ENCODE peak calls at places on chromosomes 5 and 9, in six cellular contexts. U is HepG2, C is sigmoid colon, S is GM12878, V is H1, F is stomach. E is an unnamed sample.

GRCh38 chr5:38154615-38155204 is 103.6 kb upstream of the EGFLAM start:
- DNase-seq in U (peak; percentile 29), C (no peak), S (peak; percentile 0), V (no peak), F (no peak), E (no peak)

GRCh38 chr9:70398145-70398556 is 16.3 kb downstream of the KLF9 start:
- DNase-seq in U (no peak), C (no peak), S (peak; percentile 55), V (no peak), F (no peak), E (no peak)

GRCh38 chr5:62466228-62466627 is 53.7 kb downstream of the IPO11 start:
- DNase-seq in U (no peak), C (no peak), S (no peak), V (no peak), F (no peak), E (no peak)

GRCh38 chr9:86034863-86035734 is 64.3 kb downstream of the GOLM1 start:
- DNase-seq in U (peak; percentile 32), C (no peak), S (no peak), V (peak; percentile 49), F (peak; percentile 64), E (peak; percentile 43)

GRCh38 chr9:122096620-122097415 is 3.7 kb upstream of the TTLL11 start:
- DNase-seq in U (no peak), C (no peak), S (no peak), V (no peak), F (no peak), E (no peak)

GRCh38 chr5:72093824-72094223 is 13.5 kb upstream of the MAP1B start:
- DNase-seq in U (no peak), C (no peak), S (peak; percentile 13), V (no peak), F (no peak), E (no peak)

GRCh38 chr5:149128023-149128875 is 13.0 kb upstream of the ABLIM3 start:
- DNase-seq in U (no peak), C (no peak), S (no peak), V (no peak), F (no peak), E (no peak)

GRCh38 chr9:80699551-80699998 is 989.8 kb downstream of the TLE1 start:
- DNase-seq in U (no peak), C (no peak), S (no peak), V (no peak), F (no peak), E (no peak)

GRCh38 chr9:5799314-5799713 is 33.6 kb downstream of the ERMP1 start:
- DNase-seq in U (peak; percentile 28), C (no peak), S (no peak), V (no peak), F (no peak), E (no peak)

GRCh38 chr9:78300209-78300608 is 3.3 kb downstream of the PSAT1 start:
- DNase-seq in U (peak; percentile 31), C (no peak), S (no peak), V (no peak), F (no peak), E (no peak)

GRCh38 chr9:130143279-130143893 is 28.8 kb upstream of the NCS1 start:
- DNase-seq in U (no peak), C (no peak), S (no peak), V (no peak), F (no peak), E (peak; percentile 41)

GRCh38 chr5:127010362-127010761 is 20.0 kb downstream of the MARCHF3 start:
- DNase-seq in U (no peak), C (no peak), S (no peak), V (no peak), F (no peak), E (no peak)

GRCh38 chr9:93807166-93808013 is 147.8 kb downstream of the BARX1 start:
- DNase-seq in U (no peak), C (no peak), S (no peak), V (no peak), F (no peak), E (peak; percentile 41)

GRCh38 chr5:113896789-113897188 is 383.3 kb downstream of the YTHDC2 start:
- DNase-seq in U (no peak), C (no peak), S (no peak), V (no peak), F (no peak), E (no peak)

GRCh38 chr5:154429341-154429740 is 16.5 kb upstream of the SAP30L start:
- DNase-seq in U (no peak), C (no peak), S (no peak), V (no peak), F (no peak), E (no peak)

DNA sequence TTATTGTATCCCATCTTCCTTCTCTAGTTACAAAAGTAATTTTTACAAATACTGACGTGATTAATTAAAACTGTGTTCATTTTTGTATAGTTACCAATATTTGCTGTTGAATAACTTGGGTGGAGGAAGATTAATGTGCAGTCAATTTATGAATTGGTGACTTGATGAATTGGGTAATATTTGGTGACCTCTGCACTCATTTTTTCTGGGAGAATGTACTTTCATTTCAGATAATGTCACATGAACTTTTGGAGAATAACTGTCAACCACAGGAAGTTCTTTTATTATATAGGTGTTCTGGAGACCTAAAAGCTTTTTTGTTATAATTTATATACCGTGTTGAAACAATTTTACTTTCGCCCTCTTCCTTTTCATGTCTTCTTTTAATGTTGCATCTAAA is 26.4 kb upstream of the FKTN start:
- DNase-seq in U (no peak), C (no peak), S (no peak), V (no peak), F (no peak), E (no peak)
- TF ChIP-seq POLR2AphosphoS5 in U (no peak), C (no peak), S (no peak), V (no peak), F (no peak), E (no peak)

GRCh38 chr9:133188006-133188842 is 20.8 kb downstream of the OBP2B start:
- DNase-seq in U (peak; percentile 42), C (peak; percentile 40), S (no peak), V (no peak), F (no peak), E (no peak)
- TF ChIP-seq CTCF in U (peak; percentile 64), C (no peak), S (peak; percentile 29), V (peak; percentile 60), F (no peak), E (no peak)

GRCh38 chr9:128025756-128026155 is 41.4 kb downstream of the NAIF1 start:
- DNase-seq in U (no peak), C (no peak), S (no peak), V (no peak), F (no peak), E (no peak)

GRCh38 chr9:128026255-128027165 is 40.6 kb downstream of the NAIF1 start:
- DNase-seq in U (no peak), C (no peak), S (peak; percentile 86), V (no peak), F (peak; percentile 38), E (no peak)

GRCh38 chr9:128022886-128023285 is 42.1 kb upstream of the EEIG1 start:
- DNase-seq in U (no peak), C (no peak), S (no peak), V (no peak), F (no peak), E (no peak)

GRCh38 chr9:128024761-128025308 is 42.3 kb downstream of the NAIF1 start:
- DNase-seq in U (no peak), C (no peak), S (no peak), V (no peak), F (no peak), E (no peak)

GRCh38 chr9:128020692-128021091 is 39.9 kb upstream of the EEIG1 start:
- DNase-seq in U (peak; percentile 19), C (no peak), S (no peak), V (no peak), F (no peak), E (no peak)
- TF ChIP-seq EP300 in U (no peak), C (no peak), S (no peak), V (no peak), F (no peak), E (no peak)

DNA sequence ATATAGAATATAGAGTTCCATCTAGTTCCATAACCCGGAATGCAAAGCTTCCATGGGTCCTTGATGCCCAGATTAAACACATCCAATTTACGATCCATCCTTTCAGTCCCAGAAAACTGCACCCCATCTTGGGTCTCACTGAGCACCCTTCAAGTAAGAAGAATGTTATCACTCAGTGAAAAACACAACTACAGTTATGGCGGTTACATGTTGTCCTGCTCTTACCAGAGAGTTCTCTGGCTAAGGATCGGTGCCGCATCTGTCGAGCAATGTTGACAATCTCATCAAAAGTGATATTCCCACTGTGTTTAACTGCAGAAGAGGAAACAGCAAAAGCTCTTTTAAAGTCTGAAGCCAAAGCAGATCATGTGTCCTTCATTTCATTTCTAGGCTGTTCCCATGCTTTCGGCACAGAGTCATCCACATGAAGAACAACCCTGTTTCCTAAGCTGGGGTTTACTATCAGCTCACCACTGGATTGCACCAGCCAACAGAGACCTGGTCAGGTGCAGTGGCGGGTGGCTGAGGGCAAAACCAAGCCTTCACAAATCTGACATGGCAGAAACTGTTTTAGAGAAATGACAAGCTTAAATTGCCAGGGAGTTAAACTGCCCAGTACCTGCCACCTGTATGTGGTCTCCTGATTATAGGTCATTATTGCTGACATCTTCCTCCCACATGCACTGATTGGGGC is 2.9 kb downstream of the RPL12 start:
- DNase-seq in U (no peak), C (no peak), S (no peak), V (no peak), F (no peak), E (no peak)
- TF ChIP-seq POLR2AphosphoS5 in U (peak; percentile 23), C (no peak), S (peak; percentile 47), V (no peak), F (no peak), E (no peak)

GRCh38 chr5:7650755-7651154 is 200.2 kb downstream of the CFAP90 start:
- DNase-seq in U (no peak), C (peak; percentile 85), S (no peak), V (no peak), F (peak; percentile 39), E (no peak)
- TF ChIP-seq CTCF in U (no peak), C (no peak), S (no peak), V (no peak), F (no peak), E (no peak)